ENCODE peak calls at places on chromosomes 12 and 14, in ten cellular contexts. W is thoracic aorta, I is lower lobe of right lung, H is stomach, T is PC-3, U is right cardiac atrium, O is colonic mucosa, K is ovary, Y is aorta, J is esophagus squamous epithelium. S is an unnamed sample. For H3K4me1, the result is how much of the 10 kb centered on the place peaks cover.

GRCh38 chr14:106556665-106557289 is 1030.4 kb downstream of the TMEM121 start:
- DNase-seq in Y (no peak), K (no peak), O (peak), H (peak), I (peak), J (no peak), T (peak), W (no peak), U (peak), S (peak)

GRCh38 chr12:116916122-116916521 is 5.4 kb downstream of the FBXW8 start:
- DNase-seq in Y (no peak), U (no peak), W (no peak), I (no peak), K (no peak), O (no peak), H (no peak), T (peak), J (no peak), S (no peak)

GRCh38 chr12:65511134-65511912 is 232.8 kb downstream of the MSRB3 start:
- DNase-seq in I (no peak), O (no peak), J (no peak), W (no peak), H (no peak), K (no peak), Y (no peak), T (no peak), U (peak), S (no peak)

GRCh38 chr12:10170199-10170598 is 1.7 kb downstream of the OLR1 start:
- DNase-seq in T (peak), O (no peak), K (no peak), H (no peak), Y (no peak), W (no peak), I (no peak), J (no peak), U (no peak), S (no peak)

GRCh38 chr12:12278899-12279298 is 12.1 kb upstream of the LRP6 start:
- DNase-seq in I (no peak), H (no peak), T (no peak), J (no peak), K (no peak), O (no peak), W (no peak), Y (no peak), U (no peak), S (no peak)

GRCh38 chr12:69679119-69679518 is 20.0 kb downstream of the BEST3 start:
- DNase-seq in W (no peak), T (peak), I (no peak), U (no peak), K (no peak), Y (no peak), H (no peak), O (no peak), J (no peak), S (no peak)

GRCh38 chr14:57574617-57575288 is 81.1 kb upstream of the CCDC198 start:
- DNase-seq in T (peak), K (no peak), H (no peak), I (no peak), J (no peak), Y (no peak), W (no peak), U (no peak), O (no peak), S (no peak)

GRCh38 chr12:113325938-113326337 is 9.0 kb downstream of the SLC8B1 start:
- DNase-seq in J (no peak), Y (no peak), K (no peak), H (no peak), W (no peak), O (peak), T (no peak), I (no peak), U (peak), S (no peak)

GRCh38 chr14:75980856-75981255 is 939 bp downstream of the TGFB3 start:
- DNase-seq in I (no peak), Y (peak), T (peak), W (no peak), H (peak), J (no peak), U (peak), K (peak), O (no peak), S (no peak)

GRCh38 chr12:127677537-127678131 is 589.3 kb upstream of the TMEM132C start:
- DNase-seq in K (peak), I (peak), U (peak), J (no peak), Y (peak), W (peak), T (peak), H (peak), O (peak), S (no peak)

GRCh38 chr12:58504539-58504938 is 415.8 kb downstream of the LRIG3 start:
- DNase-seq in W (no peak), Y (no peak), O (no peak), J (no peak), H (no peak), I (no peak), K (no peak), T (peak), U (no peak), S (no peak)

GRCh38 chr14:22520235-22520634 is 68.8 kb downstream of the DAD1 start:
- DNase-seq in J (no peak), O (no peak), H (no peak), U (no peak), T (no peak), Y (no peak), W (no peak), K (no peak), I (no peak), S (no peak)

GRCh38 chr14:90999299-90999698 is 61.1 kb downstream of the RPS6KA5 start:
- DNase-seq in I (no peak), T (no peak), K (no peak), Y (no peak), J (no peak), U (no peak), O (no peak), W (no peak), H (no peak), S (no peak)

GRCh38 chr12:48767047-48767446 is 21.8 kb downstream of the ADCY6 start:
- DNase-seq in I (no peak), J (no peak), Y (peak), U (peak), T (no peak), O (no peak), W (no peak), K (no peak), H (no peak), S (peak)

GRCh38 chr12:55818140-55818728 is 393 bp downstream of the ORMDL2 start:
- DNase-seq in W (no peak), U (no peak), I (no peak), T (no peak), J (no peak), O (no peak), Y (peak), K (no peak), H (no peak), S (no peak)

GRCh38 chr12:55816876-55817351 is 610 bp downstream of the SARNP start:
- DNase-seq in J (no peak), K (no peak), O (no peak), T (peak), H (no peak), U (no peak), I (no peak), W (no peak), Y (no peak), S (no peak)

GRCh38 chr12:55820679-55821078 is 2.8 kb downstream of the ORMDL2 start:
- DNase-seq in T (peak), J (no peak), O (no peak), H (no peak), K (no peak), I (no peak), Y (no peak), U (no peak), W (no peak), S (no peak)

GRCh38 chr12:55817352-55818139 is at the start of the genes ORMDL2 and SARNP:
- DNase-seq in Y (peak), T (peak), O (peak), K (peak), U (peak), H (peak), W (peak), J (peak), I (peak), S (peak)

DNA sequence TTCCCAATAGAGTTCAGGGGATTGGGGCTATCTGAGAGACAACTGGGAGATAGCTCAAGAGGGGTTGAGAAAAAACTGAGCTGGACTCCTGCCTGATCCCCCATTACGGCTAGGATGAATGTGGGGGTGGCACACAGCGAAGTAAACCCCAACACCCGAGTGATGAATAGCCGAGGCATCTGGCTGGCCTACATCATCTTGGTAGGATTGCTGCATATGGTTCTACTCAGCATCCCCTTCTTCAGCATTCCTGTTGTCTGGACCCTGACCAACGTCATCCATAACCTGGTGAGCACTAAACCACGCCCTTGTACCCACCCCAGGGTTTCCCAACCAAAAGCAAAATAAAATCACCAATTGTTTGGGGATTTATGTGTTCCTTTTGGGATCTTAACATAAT is 1.0 kb downstream of the ORMDL2 start:
- DNase-seq in O (no peak), U (no peak), H (no peak), T (no peak), I (no peak), J (no peak), Y (peak), W (no peak), K (no peak), S (no peak)
- H3K27ac ChIP-seq in O (no peak), U (no peak), H (peak), T (no peak), I (peak), J (peak), Y (no peak), W (peak), K (no peak), S (peak)

DNA sequence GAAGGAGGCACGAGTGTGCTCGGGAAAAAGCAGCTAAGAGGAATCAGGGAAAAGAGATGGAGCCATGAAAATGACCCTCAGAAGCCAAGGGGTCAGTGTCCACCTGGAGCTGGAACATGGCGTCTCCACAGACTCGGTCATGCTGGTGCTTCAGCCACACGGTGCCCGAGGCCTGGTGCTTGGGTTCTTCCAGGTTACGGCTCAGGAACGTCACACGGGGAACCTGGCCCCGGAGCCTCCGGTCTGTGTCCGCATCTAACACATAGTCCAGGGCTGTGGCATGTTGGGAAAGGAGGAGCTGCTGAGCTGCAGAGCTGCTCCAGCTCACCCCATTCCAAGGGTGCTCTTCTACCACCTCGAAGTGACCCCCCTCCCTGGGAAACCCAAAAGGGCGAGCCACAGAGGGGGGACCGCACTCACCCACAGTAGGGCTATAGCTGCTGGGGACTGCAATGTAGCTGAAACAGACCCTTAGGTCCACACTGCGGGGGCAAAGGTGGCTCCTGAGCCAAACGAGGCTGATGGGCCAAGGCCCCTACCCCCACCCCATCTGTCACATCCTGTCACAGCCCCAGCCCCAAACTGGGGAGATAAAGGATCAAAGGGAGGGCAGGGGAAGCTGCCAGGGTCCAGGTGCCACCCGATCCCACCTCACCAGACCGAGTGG is 10.8 kb downstream of the ITGA7 start:
- DNase-seq in K (no peak), U (peak), I (peak), O (no peak), W (no peak), T (no peak), J (no peak), Y (peak), H (no peak), S (no peak)
- H3K4me1 ChIP-seq in K (under half), U (under half), I (under half), O (under half), W (under half), T (under half), J (under half), Y (under half), H (under half), S (under half)

DNA sequence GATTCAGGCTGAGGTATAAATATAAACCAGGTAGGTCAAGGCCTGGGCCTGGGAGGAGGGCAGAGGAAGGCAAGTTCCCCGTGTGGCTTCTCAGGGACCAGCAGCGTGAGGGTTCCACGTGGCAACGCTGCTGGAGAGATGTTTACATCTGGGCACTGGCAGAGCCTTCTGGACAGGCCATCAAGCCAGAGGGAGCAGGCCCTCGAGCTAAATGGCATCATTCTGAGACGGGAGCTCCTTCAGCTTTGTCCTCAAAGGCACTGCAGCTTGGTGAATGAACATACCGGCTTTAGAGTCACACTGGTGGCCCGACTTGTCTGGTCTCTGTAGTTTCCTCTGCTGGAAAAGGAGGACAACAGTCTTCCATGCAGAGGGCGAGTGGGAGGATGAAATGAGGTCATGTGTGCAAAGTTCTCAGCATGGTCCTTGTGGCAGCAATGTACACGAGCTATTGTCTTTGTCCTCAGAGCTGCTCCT is 231.3 kb downstream of the ZFP36L1 start:
- DNase-seq in J (no peak), T (no peak), U (no peak), H (peak), K (no peak), W (no peak), I (no peak), Y (no peak), O (no peak), S (no peak)
- H3K27ac ChIP-seq in J (no peak), T (no peak), U (no peak), H (no peak), K (peak), W (peak), I (peak), Y (peak), O (no peak), S (peak)

GRCh38 chr14:88231626-88232025 is 91.4 kb downstream of the KCNK10 start:
- DNase-seq in U (no peak), I (no peak), K (no peak), J (no peak), O (no peak), Y (no peak), T (no peak), H (no peak), W (no peak), S (no peak)
- H3K4me1 ChIP-seq in U (under half), I (under half), K (under half), J (under half), O (under half), Y (under half), T (under half), H (under half), W (under half), S (under half)

GRCh38 chr14:60092516-60092915 is 793 bp downstream of the PCNX4 start:
- DNase-seq in O (peak), T (peak), U (peak), I (no peak), W (no peak), J (no peak), K (no peak), H (no peak), Y (no peak), S (no peak)

GRCh38 chr14:60091550-60092511 is at the start of gene PCNX4:
- DNase-seq in I (peak), H (peak), U (peak), Y (peak), K (peak), J (peak), O (peak), W (peak), T (peak), S (peak)

GRCh38 chr14:60094306-60094897 is 2.7 kb downstream of the PCNX4 start:
- DNase-seq in H (no peak), O (no peak), J (no peak), I (no peak), K (no peak), Y (no peak), U (no peak), T (peak), W (no peak), S (peak)

GRCh38 chr14:60093606-60094005 is 1.9 kb downstream of the PCNX4 start:
- DNase-seq in K (no peak), O (no peak), Y (no peak), J (no peak), W (no peak), U (no peak), H (no peak), T (peak), I (no peak), S (no peak)

GRCh38 chr14:60093088-60093487 is 1.4 kb downstream of the PCNX4 start:
- DNase-seq in T (peak), J (no peak), W (no peak), O (no peak), Y (no peak), U (no peak), H (no peak), I (no peak), K (no peak), S (no peak)
- H3K27ac ChIP-seq in T (peak), J (peak), W (peak), O (peak), Y (peak), U (peak), H (peak), I (peak), K (peak), S (peak)

GRCh38 chr14:36522347-36522971 is 2.4 kb upstream of the NKX2-1 start:
- DNase-seq in O (no peak), J (no peak), Y (no peak), H (no peak), T (no peak), I (no peak), K (no peak), W (no peak), U (no peak), S (no peak)

GRCh38 chr14:36524220-36524837 is 4.3 kb upstream of the NKX2-1 start:
- DNase-seq in I (no peak), T (no peak), O (no peak), K (no peak), U (no peak), H (no peak), J (no peak), W (no peak), Y (no peak), S (no peak)

GRCh38 chr14:36524874-36525745 is 5.1 kb upstream of the NKX2-1 start:
- DNase-seq in I (peak), J (no peak), H (no peak), K (no peak), T (peak), O (peak), U (no peak), W (no peak), Y (no peak), S (no peak)

GRCh38 chr14:36521598-36522345 is 1.7 kb upstream of the NKX2-1 start:
- DNase-seq in W (no peak), I (peak), Y (no peak), H (no peak), K (no peak), T (no peak), U (no peak), O (no peak), J (no peak), S (no peak)

GRCh38 chr14:36522972-36523685 is 3.1 kb upstream of the NKX2-1 start:
- DNase-seq in J (no peak), O (no peak), Y (no peak), K (no peak), W (no peak), T (no peak), H (no peak), U (no peak), I (no peak), S (no peak)
- H3K4me1 ChIP-seq in J (under half), O (under half), Y (under half), K (under half), W (under half), T (under half), H (half or more), U (under half), I (under half), S (under half)

GRCh38 chr12:51951199-51951842 is at the start of gene ACVR1B:
- DNase-seq in Y (peak), O (peak), I (peak), K (peak), H (peak), J (peak), U (peak), T (peak), W (peak), S (peak)
- H3K27ac ChIP-seq in Y (peak), O (peak), I (peak), K (peak), H (peak), J (peak), U (peak), T (no peak), W (peak), S (peak)

S was measured in spleen.